ENCODE peak calls at places on chromosome 11, in five cellular contexts. One of them, this sample, is unnamed.

GRCh38 chr11:36628765-36629199 is 30.7 kb upstream of the RAG2 start:
- DNase-seq in IMR-90: no peak
- DNase-seq in GM12878: no peak
- DNase-seq in K562: no peak
- DNase-seq in A549: no peak
- DNase-seq in this sample: peak; percentile 58

GRCh38 chr11:86179646-86180064 is 64.9 kb upstream of the EED start:
- DNase-seq in IMR-90: no peak
- DNase-seq in GM12878: no peak
- DNase-seq in K562: no peak
- DNase-seq in A549: no peak
- DNase-seq in this sample: no peak

GRCh38 chr11:35131760-35132159 is 7.2 kb upstream of the CD44 start:
- DNase-seq in IMR-90: no peak
- DNase-seq in GM12878: no peak
- DNase-seq in K562: no peak
- DNase-seq in A549: no peak
- DNase-seq in this sample: no peak

GRCh38 chr11:94553938-94554337 is 10.2 kb downstream of the FUT4 start:
- DNase-seq in IMR-90: peak; percentile 91
- DNase-seq in GM12878: no peak
- DNase-seq in K562: peak; percentile 51
- DNase-seq in A549: no peak
- DNase-seq in this sample: no peak

GRCh38 chr11:120068114-120068573 is 69.8 kb downstream of the TRIM29 start:
- DNase-seq in IMR-90: peak; percentile 47
- DNase-seq in GM12878: no peak
- DNase-seq in K562: no peak
- DNase-seq in A549: no peak
- DNase-seq in this sample: peak; percentile 75

GRCh38 chr11:94938399-94939055 is 34.8 kb downstream of the CWC15 start:
- DNase-seq in IMR-90: peak; percentile 92
- DNase-seq in GM12878: no peak
- DNase-seq in K562: no peak
- DNase-seq in A549: no peak
- DNase-seq in this sample: peak; percentile 24

GRCh38 chr11:19951558-19952083 is 208.7 kb downstream of the DBX1 start:
- DNase-seq in IMR-90: peak; percentile 70
- DNase-seq in GM12878: peak; percentile 49
- DNase-seq in K562: peak; percentile 68
- DNase-seq in A549: peak; percentile 35
- DNase-seq in this sample: peak; percentile 42

GRCh38 chr11:107840120-107840479 is 18.5 kb downstream of the SLC35F2 start:
- DNase-seq in IMR-90: no peak
- DNase-seq in GM12878: no peak
- DNase-seq in K562: no peak
- DNase-seq in A549: no peak
- DNase-seq in this sample: no peak

GRCh38 chr11:94036096-94036495 is 14.9 kb downstream of the HEPHL1 start:
- DNase-seq in IMR-90: no peak
- DNase-seq in GM12878: no peak
- DNase-seq in K562: peak; percentile 12
- DNase-seq in A549: no peak
- DNase-seq in this sample: no peak

GRCh38 chr11:14380947-14381555 is 22.1 kb upstream of the RRAS2 start:
- DNase-seq in IMR-90: peak; percentile 36
- DNase-seq in GM12878: no peak
- DNase-seq in K562: no peak
- DNase-seq in A549: peak; percentile 72
- DNase-seq in this sample: peak; percentile 92

GRCh38 chr11:55357560-55358184 is 10.1 kb upstream of the OR4A15 start:
- DNase-seq in IMR-90: no peak
- DNase-seq in GM12878: no peak
- DNase-seq in K562: peak; percentile 2
- DNase-seq in A549: no peak
- DNase-seq in this sample: no peak

GRCh38 chr11:103499710-103500340 is 390.6 kb downstream of the DYNC2H1 start:
- DNase-seq in IMR-90: peak; percentile 47
- DNase-seq in GM12878: no peak
- DNase-seq in K562: no peak
- DNase-seq in A549: no peak
- DNase-seq in this sample: no peak

GRCh38 chr11:68677432-68677831 is 6.9 kb upstream of the GAL start:
- DNase-seq in IMR-90: peak; percentile 96
- DNase-seq in GM12878: no peak
- DNase-seq in K562: peak; percentile 82
- DNase-seq in A549: peak; percentile 71
- DNase-seq in this sample: peak; percentile 83

GRCh38 chr11:18012314-18012905 is 437 bp downstream of the SERGEF start:
- DNase-seq in IMR-90: peak; percentile 13
- DNase-seq in GM12878: no peak
- DNase-seq in K562: peak; percentile 62
- DNase-seq in A549: peak; percentile 18
- DNase-seq in this sample: peak; percentile 57

GRCh38 chr11:108606495-108607160 is 13.1 kb upstream of the EXPH5 start:
- DNase-seq in IMR-90: peak; percentile 4
- DNase-seq in GM12878: no peak
- DNase-seq in K562: no peak
- DNase-seq in A549: no peak
- DNase-seq in this sample: no peak

GRCh38 chr11:87463486-87464102 is 425.9 kb downstream of the TMEM135 start:
- DNase-seq in IMR-90: peak; percentile 36
- DNase-seq in GM12878: no peak
- DNase-seq in K562: peak; percentile 39
- DNase-seq in A549: peak; percentile 24
- DNase-seq in this sample: peak; percentile 5

GRCh38 chr11:8271106-8271886 is 7.6 kb upstream of the LMO1 start:
- DNase-seq in IMR-90: no peak
- DNase-seq in GM12878: no peak
- DNase-seq in K562: no peak
- DNase-seq in A549: no peak
- DNase-seq in this sample: no peak

GRCh38 chr11:11292839-11293238 is 60.2 kb downstream of the CSNK2A3 start:
- DNase-seq in IMR-90: no peak
- DNase-seq in GM12878: no peak
- DNase-seq in K562: no peak
- DNase-seq in A549: no peak
- DNase-seq in this sample: no peak

GRCh38 chr11:11291432-11292015 is 61.5 kb downstream of the CSNK2A3 start:
- DNase-seq in IMR-90: no peak
- DNase-seq in GM12878: no peak
- DNase-seq in K562: no peak
- DNase-seq in A549: no peak
- DNase-seq in this sample: no peak

GRCh38 chr11:11293798-11294611 is 59.0 kb downstream of the CSNK2A3 start:
- DNase-seq in IMR-90: no peak
- DNase-seq in GM12878: no peak
- DNase-seq in K562: no peak
- DNase-seq in A549: no peak
- DNase-seq in this sample: peak; percentile 71

GRCh38 chr11:11297578-11297977 is 55.5 kb downstream of the CSNK2A3 start:
- DNase-seq in IMR-90: peak; percentile 29
- DNase-seq in GM12878: no peak
- DNase-seq in K562: no peak
- DNase-seq in A549: no peak
- DNase-seq in this sample: no peak

DNA sequence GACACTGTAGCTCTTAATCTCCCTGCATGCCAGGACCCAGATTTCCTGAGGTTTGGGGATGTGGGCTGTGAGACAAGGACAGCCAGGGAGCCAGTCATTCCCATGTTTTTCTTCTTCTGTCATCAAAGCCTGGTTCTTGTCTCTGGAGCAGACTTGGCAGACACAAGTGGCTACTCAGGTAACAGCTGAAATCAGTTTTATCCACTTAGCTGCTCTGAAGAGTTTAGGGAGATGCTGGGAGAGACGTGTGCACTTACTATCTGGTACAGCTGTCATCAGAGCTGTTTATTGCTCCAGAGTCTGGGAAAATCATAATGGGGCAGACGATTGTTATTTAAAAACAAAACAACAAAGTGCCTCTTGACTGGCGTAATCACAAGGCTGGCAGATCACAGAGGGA is 56.6 kb downstream of the CSNK2A3 start:
- DNase-seq in IMR-90: no peak
- DNase-seq in GM12878: no peak
- DNase-seq in K562: no peak
- DNase-seq in A549: no peak
- DNase-seq in this sample: no peak
- TF ChIP-seq RCOR1 in IMR-90: no peak
- TF ChIP-seq RCOR1 in GM12878: no peak
- TF ChIP-seq RCOR1 in K562: no peak
- TF ChIP-seq RCOR1 in A549: no peak
- TF ChIP-seq RCOR1 in this sample: no peak

GRCh38 chr11:3886985-3887384 is 31.5 kb downstream of the STIM1 start:
- DNase-seq in IMR-90: no peak
- DNase-seq in GM12878: no peak
- DNase-seq in K562: no peak
- DNase-seq in A549: no peak
- DNase-seq in this sample: no peak
- TF ChIP-seq RCOR1 in IMR-90: no peak
- TF ChIP-seq RCOR1 in GM12878: no peak
- TF ChIP-seq RCOR1 in K562: no peak
- TF ChIP-seq RCOR1 in A549: no peak
- TF ChIP-seq RCOR1 in this sample: no peak

DNA sequence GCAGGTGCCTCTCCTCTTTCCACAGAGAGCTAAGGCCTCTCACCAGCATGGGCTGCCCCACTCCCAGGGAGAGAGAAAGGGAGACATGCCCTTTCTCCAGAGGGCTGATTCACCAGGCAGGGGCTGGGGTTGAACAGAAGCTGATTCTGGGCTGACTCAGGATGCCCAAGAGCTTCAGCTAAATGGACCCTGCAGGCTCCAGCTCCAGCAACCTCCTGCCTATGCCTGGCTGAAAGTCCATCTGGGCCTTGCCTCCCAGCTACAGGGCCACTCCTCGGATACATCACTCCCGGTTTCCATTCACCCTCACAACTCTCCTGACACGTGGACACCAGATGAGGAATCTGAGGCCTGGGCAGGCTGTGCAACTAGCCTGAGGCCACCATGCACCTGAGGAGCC is 215.5 kb downstream of the BUD13 start:
- DNase-seq in IMR-90: no peak
- DNase-seq in GM12878: no peak
- DNase-seq in K562: no peak
- DNase-seq in A549: no peak
- DNase-seq in this sample: peak; percentile 43
- TF ChIP-seq RCOR1 in IMR-90: no peak
- TF ChIP-seq RCOR1 in GM12878: no peak
- TF ChIP-seq RCOR1 in K562: no peak
- TF ChIP-seq RCOR1 in A549: no peak
- TF ChIP-seq RCOR1 in this sample: no peak

DNA sequence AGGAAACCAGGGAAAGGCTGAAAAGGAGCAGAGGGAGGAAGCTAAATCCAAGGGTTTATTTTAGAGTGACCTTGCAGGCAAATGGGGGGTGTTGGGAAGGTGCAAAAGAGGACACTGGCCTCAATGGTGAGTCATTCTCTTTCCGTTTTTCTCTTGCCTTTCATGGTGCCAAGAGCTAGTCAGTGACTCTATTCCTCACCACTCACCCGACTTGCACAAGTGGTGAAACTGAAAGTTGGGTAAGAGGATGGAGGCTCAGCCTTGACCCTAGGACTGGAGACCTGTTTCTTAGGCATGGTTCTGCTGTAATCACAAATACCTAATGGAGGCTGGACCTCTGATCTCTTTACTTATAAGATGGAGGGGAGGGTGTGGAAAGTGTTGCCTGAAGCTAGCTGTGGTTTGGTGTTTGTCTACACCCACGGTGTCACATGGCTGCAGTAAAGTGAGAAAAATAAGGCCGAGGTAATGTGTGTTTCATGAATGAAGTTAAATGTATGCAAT is 67.3 kb upstream of the CREB3L1 start:
- DNase-seq in IMR-90: peak; percentile 72
- DNase-seq in GM12878: peak; percentile 15
- DNase-seq in K562: peak; percentile 52
- DNase-seq in A549: peak; percentile 25
- DNase-seq in this sample: no peak
- TF ChIP-seq RCOR1 in IMR-90: no peak
- TF ChIP-seq RCOR1 in GM12878: no peak
- TF ChIP-seq RCOR1 in K562: no peak
- TF ChIP-seq RCOR1 in A549: no peak
- TF ChIP-seq RCOR1 in this sample: no peak

GRCh38 chr11:3949132-3949531 is 93.7 kb downstream of the STIM1 start:
- DNase-seq in IMR-90: no peak
- DNase-seq in GM12878: peak; percentile 50
- DNase-seq in K562: no peak
- DNase-seq in A549: no peak
- DNase-seq in this sample: no peak

GRCh38 chr11:3950996-3951662 is 95.7 kb downstream of the STIM1 start:
- DNase-seq in IMR-90: peak; percentile 81
- DNase-seq in GM12878: no peak
- DNase-seq in K562: peak; percentile 31
- DNase-seq in A549: no peak
- DNase-seq in this sample: no peak

GRCh38 chr11:3946445-3947017 is 91.1 kb downstream of the STIM1 start:
- DNase-seq in IMR-90: no peak
- DNase-seq in GM12878: no peak
- DNase-seq in K562: no peak
- DNase-seq in A549: no peak
- DNase-seq in this sample: no peak

GRCh38 chr11:3944198-3944597 is 88.7 kb downstream of the STIM1 start:
- DNase-seq in IMR-90: no peak
- DNase-seq in GM12878: no peak
- DNase-seq in K562: no peak
- DNase-seq in A549: no peak
- DNase-seq in this sample: no peak

GRCh38 chr11:3947084-3947483 is 91.6 kb downstream of the STIM1 start:
- DNase-seq in IMR-90: peak; percentile 67
- DNase-seq in GM12878: peak; percentile 76
- DNase-seq in K562: no peak
- DNase-seq in A549: no peak
- DNase-seq in this sample: no peak
- TF ChIP-seq RCOR1 in IMR-90: no peak
- TF ChIP-seq RCOR1 in GM12878: no peak
- TF ChIP-seq RCOR1 in K562: no peak
- TF ChIP-seq RCOR1 in A549: no peak
- TF ChIP-seq RCOR1 in this sample: no peak

This sample was measured in SK-N-SH.